ENCODE peak calls at places on chromosome 18, in seven cellular contexts. C, X, D, A, M, F and T are unnamed samples.

GRCh38 chr18:55096261-55097026 is 137.2 kb upstream of the CCDC68 start:
- DNase-seq in F (peak; percentile 19), D (no peak), X (peak; percentile 71), M (no peak), C (peak; percentile 8), A (no peak), T (no peak)

GRCh38 chr18:26159353-26159752 is 25.7 kb downstream of the PSMA8 start:
- DNase-seq in D (no peak), M (no peak), A (no peak), C (peak; percentile 17), X (no peak), F (no peak), T (no peak)

GRCh38 chr18:2240311-2240705 is 331.0 kb downstream of the METTL4 start:
- DNase-seq in F (no peak), A (no peak), C (no peak), M (no peak), D (no peak), X (peak; percentile 48), T (no peak)

GRCh38 chr18:49731860-49732311 is 81.4 kb downstream of the ACAA2 start:
- DNase-seq in F (no peak), D (no peak), C (no peak), X (no peak), M (no peak), A (no peak), T (no peak)

GRCh38 chr18:40935423-40935822 is 1019.6 kb upstream of the PIK3C3 start:
- DNase-seq in M (no peak), F (peak; percentile 47), C (peak; percentile 51), A (no peak), X (no peak), D (no peak), T (no peak)

GRCh38 chr18:35460719-35461118 is 37.0 kb downstream of the INO80C start:
- DNase-seq in D (no peak), A (no peak), X (peak; percentile 27), C (no peak), M (no peak), F (no peak), T (no peak)

GRCh38 chr18:48942554-48943261 is 8.1 kb downstream of the SMAD7 start:
- DNase-seq in M (peak; percentile 13), D (no peak), A (no peak), X (peak; percentile 99), F (no peak), C (no peak), T (no peak)

GRCh38 chr18:3836483-3836882 is 386.5 kb downstream of the TGIF1 start:
- DNase-seq in C (no peak), F (no peak), D (no peak), M (no peak), A (no peak), X (no peak), T (no peak)

GRCh38 chr18:24080861-24081260 is 58.0 kb upstream of the CABYR start:
- DNase-seq in X (no peak), M (no peak), A (no peak), C (no peak), F (no peak), D (no peak), T (no peak)

GRCh38 chr18:67517224-67517765 is 775 bp upstream of the DSEL start:
- DNase-seq in X (no peak), A (no peak), D (no peak), F (peak; percentile 23), C (no peak), M (peak; percentile 23), T (peak; percentile 37)

GRCh38 chr18:48709371-48709770 is 170.5 kb downstream of the CTIF start:
- DNase-seq in F (no peak), A (no peak), X (no peak), M (no peak), D (no peak), C (no peak), T (no peak)

GRCh38 chr18:9475643-9476580 is 599 bp downstream of the RALBP1 start:
- DNase-seq in F (peak; percentile 82), D (peak; percentile 45), X (peak; percentile 20), C (no peak), A (peak; percentile 55), M (peak; percentile 79), T (no peak)

GRCh38 chr18:24600076-24600654 is 139.7 kb downstream of the HRH4 start:
- DNase-seq in D (no peak), X (peak; percentile 36), A (peak; percentile 24), C (peak; percentile 65), M (no peak), F (peak; percentile 34), T (peak; percentile 64)

GRCh38 chr18:35137632-35138031 is 96.4 kb downstream of the MAPRE2 start:
- DNase-seq in F (no peak), A (no peak), C (no peak), D (no peak), X (no peak), M (no peak), T (no peak)

GRCh38 chr18:58501033-58501432 is 127.9 kb downstream of the ALPK2 start:
- DNase-seq in F (no peak), A (no peak), X (no peak), C (no peak), M (no peak), D (no peak), T (no peak)